ENCODE peak calls at places on chromosomes 11 and 22, in seven cellular contexts. A is foreskin fibroblast, L is Panc1, J is fibroblast of pulmonary artery, T is fibroblast of villous mesenchyme, B is cardiac fibroblast, N is thoracic aorta. O is an unnamed sample.

GRCh38 chr22:47591709-47592108 is 829.3 kb downstream of the TBC1D22A start:
- DNase-seq in L (no peak), T (no peak), N (no peak), J (no peak), A (no peak), B (no peak), O (no peak)

GRCh38 chr11:129937592-129938238 is 42.3 kb upstream of the NFRKB start:
- DNase-seq in T (no peak), A (no peak), B (no peak), L (no peak), J (no peak), N (no peak), O (no peak)

GRCh38 chr11:17287058-17287457 is 10.5 kb downstream of the NUCB2 start:
- DNase-seq in T (no peak), B (no peak), J (no peak), N (no peak), L (no peak), A (no peak), O (no peak)

GRCh38 chr11:3642071-3642951 is 519 bp upstream of the ART5 start:
- DNase-seq in A (peak), J (peak), T (peak), B (peak), L (no peak), N (peak), O (peak)

GRCh38 chr11:12687216-12687623 is 13.0 kb downstream of the TEAD1 start:
- DNase-seq in N (no peak), B (no peak), L (no peak), A (no peak), T (no peak), J (no peak), O (no peak)

GRCh38 chr11:2517016-2517385 is 72.2 kb downstream of the KCNQ1 start:
- DNase-seq in J (no peak), N (no peak), A (no peak), B (no peak), L (no peak), T (no peak), O (no peak)

GRCh38 chr22:30460147-30460546 is 11.7 kb downstream of the SEC14L3 start:
- DNase-seq in T (no peak), A (no peak), J (no peak), N (no peak), L (no peak), B (no peak), O (no peak)

GRCh38 chr11:67657300-67657699 is 6.8 kb upstream of the ACY3 start:
- DNase-seq in B (no peak), J (no peak), N (no peak), A (no peak), T (no peak), L (no peak), O (no peak)

GRCh38 chr11:128525411-128526243 is 61.7 kb downstream of the ETS1 start:
- DNase-seq in J (no peak), A (no peak), T (peak), N (no peak), B (peak), L (no peak), O (peak)

GRCh38 chr11:109853156-109853776 is 239.9 kb upstream of the ZC3H12C start:
- DNase-seq in J (peak), T (peak), A (peak), N (no peak), L (peak), B (peak), O (peak)

GRCh38 chr11:127601578-127601977 is 601.0 kb upstream of the KIRREL3 start:
- DNase-seq in T (no peak), B (no peak), J (no peak), N (no peak), A (no peak), L (no peak), O (no peak)

GRCh38 chr22:19271856-19272535 is 19.5 kb downstream of the CLTCL1 start:
- DNase-seq in T (no peak), J (no peak), N (no peak), B (peak), A (no peak), L (peak), O (no peak)

GRCh38 chr11:30326114-30326783 is 3.3 kb downstream of the ARL14EP start:
- DNase-seq in L (no peak), N (no peak), J (no peak), B (peak), T (no peak), A (no peak), O (peak)

GRCh38 chr11:57482782-57483569 is 22.6 kb downstream of the RTN4RL2 start:
- DNase-seq in L (no peak), J (no peak), A (no peak), B (peak), T (peak), N (no peak), O (no peak)

GRCh38 chr11:2204361-2205213 is 33.0 kb upstream of the TH start:
- DNase-seq in N (no peak), B (no peak), L (no peak), T (no peak), J (no peak), A (no peak), O (no peak)

GRCh38 chr22:30908051-30908461 is 60.5 kb downstream of the MORC2 start:
- DNase-seq in N (no peak), L (no peak), A (no peak), T (no peak), B (no peak), J (no peak), O (no peak)

GRCh38 chr11:64285885-64286800 is 495 bp downstream of the GPR137 start:
- DNase-seq in A (no peak), N (no peak), J (no peak), T (no peak), L (no peak), B (no peak), O (no peak)

GRCh38 chr11:36500315-36500721 is 9.8 kb downstream of the TRAF6 start:
- DNase-seq in J (peak), T (peak), A (peak), L (peak), B (peak), N (peak), O (peak)

GRCh38 chr11:7668911-7669310 is 4.4 kb downstream of the CYB5R2 start:
- DNase-seq in J (peak), N (no peak), A (no peak), T (no peak), B (peak), L (no peak), O (no peak)

GRCh38 chr11:31959711-31960110 is 131.2 kb upstream of the RCN1 start:
- DNase-seq in N (no peak), L (no peak), B (peak), T (no peak), J (no peak), A (no peak), O (peak)

GRCh38 chr22:30705710-30706651 is 11.3 kb downstream of the OSBP2 start:
- DNase-seq in T (no peak), L (no peak), B (peak), A (peak), N (no peak), J (no peak), O (peak)

GRCh38 chr11:107916671-107917241 is 11.5 kb upstream of the RAB39A start:
- DNase-seq in B (peak), J (peak), L (peak), A (no peak), T (peak), N (no peak), O (peak)

GRCh38 chr11:22685111-22685510 is 18.7 kb downstream of the GAS2 start:
- DNase-seq in T (no peak), J (no peak), N (no peak), L (no peak), B (no peak), A (no peak), O (no peak)

GRCh38 chr11:28461846-28462245 is 353.7 kb downstream of the METTL15 start:
- DNase-seq in T (no peak), J (peak), B (peak), A (peak), N (no peak), L (no peak), O (no peak)

GRCh38 chr22:23829845-23830372 is 8.9 kb downstream of the DERL3 start:
- DNase-seq in N (no peak), L (no peak), B (peak), A (peak), J (peak), T (peak), O (peak)

GRCh38 chr11:134901536-134901935 is 489.5 kb upstream of the B3GAT1 start:
- DNase-seq in J (no peak), T (no peak), N (no peak), A (no peak), B (no peak), L (no peak), O (no peak)

GRCh38 chr11:45887587-45887986 is 2.1 kb downstream of the MAPK8IP1 start:
- DNase-seq in B (no peak), T (no peak), A (no peak), L (no peak), N (no peak), J (no peak), O (no peak)

GRCh38 chr22:26047920-26048319 is 121.3 kb upstream of the SEZ6L start:
- DNase-seq in N (no peak), T (no peak), B (no peak), A (no peak), J (no peak), L (no peak), O (no peak)

GRCh38 chr11:1546536-1547466 is 25.3 kb downstream of the DUSP8 start:
- DNase-seq in L (no peak), B (peak), N (no peak), A (peak), J (peak), T (peak), O (no peak)

GRCh38 chr11:2074266-2074825 is 64.8 kb downstream of the IGF2 start:
- DNase-seq in B (no peak), T (no peak), L (no peak), A (no peak), J (no peak), N (no peak), O (no peak)

GRCh38 chr11:105298174-105298573 is 158.6 kb upstream of the CARD18 start:
- DNase-seq in N (no peak), J (no peak), A (no peak), B (no peak), T (peak), L (no peak), O (no peak)

GRCh38 chr11:129077191-129077590 is 114.9 kb downstream of the ARHGAP32 start:
- DNase-seq in L (no peak), A (no peak), N (no peak), B (no peak), T (no peak), J (no peak), O (no peak)

GRCh38 chr11:119743041-119743440 is 14.0 kb upstream of the NECTIN1 start:
- DNase-seq in B (no peak), A (no peak), N (no peak), T (no peak), L (no peak), J (no peak), O (no peak)
- H3K4me3 ChIP-seq in B (no peak), A (no peak), N (no peak), T (no peak), L (no peak), J (no peak), O (no peak)

GRCh38 chr11:33317662-33318061 is 60.5 kb downstream of the HIPK3 start:
- DNase-seq in L (no peak), A (peak), N (no peak), B (peak), T (no peak), J (no peak), O (peak)
- TF ChIP-seq CTCF in L (no peak), A (no peak), N (no peak), B (no peak), T (no peak), J (no peak), O (no peak)

GRCh38 chr22:50706481-50707125 is 31.4 kb upstream of the ACR start:
- DNase-seq in A (no peak), B (no peak), T (no peak), L (no peak), J (no peak), N (no peak), O (no peak)

GRCh38 chr22:50705851-50706351 is 32.1 kb upstream of the ACR start:
- DNase-seq in L (no peak), T (no peak), N (no peak), A (no peak), B (no peak), J (no peak), O (no peak)

GRCh38 chr22:50704510-50705218 is 32.0 kb downstream of the SHANK3 start:
- DNase-seq in B (no peak), J (no peak), A (no peak), L (no peak), N (no peak), T (no peak), O (no peak)

GRCh38 chr22:50703726-50704509 is 31.3 kb downstream of the SHANK3 start:
- DNase-seq in T (no peak), N (no peak), J (no peak), L (no peak), B (no peak), A (no peak), O (no peak)

DNA sequence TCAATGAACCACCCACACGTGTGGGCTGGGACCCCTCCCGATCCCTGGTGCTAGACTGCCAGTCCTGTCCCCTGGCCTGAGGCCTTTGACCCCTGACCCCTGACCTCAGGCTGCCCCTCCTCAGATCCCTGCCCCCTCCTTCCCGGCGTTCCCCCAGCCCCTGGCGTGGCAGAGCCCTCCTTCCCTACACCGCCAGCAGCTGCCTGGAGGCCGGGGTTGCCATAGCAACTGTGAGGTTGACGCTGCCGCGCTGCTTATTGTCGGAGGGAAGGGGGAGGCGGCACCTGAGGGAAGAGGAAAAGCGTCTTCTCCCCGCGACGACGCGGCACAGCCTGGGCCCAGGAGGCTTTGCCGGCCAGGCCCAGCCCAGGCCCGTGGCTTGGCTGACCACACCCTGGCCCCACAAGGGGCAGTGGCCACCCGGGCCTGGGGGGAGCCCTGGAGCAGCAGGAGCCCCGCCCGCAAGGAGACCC is 32.6 kb downstream of the SHANK3 start:
- DNase-seq in T (peak), L (no peak), J (peak), A (no peak), B (peak), N (no peak), O (no peak)
- H3K4me3 ChIP-seq in T (peak), L (no peak), J (no peak), A (no peak), B (no peak), N (no peak), O (no peak)

DNA sequence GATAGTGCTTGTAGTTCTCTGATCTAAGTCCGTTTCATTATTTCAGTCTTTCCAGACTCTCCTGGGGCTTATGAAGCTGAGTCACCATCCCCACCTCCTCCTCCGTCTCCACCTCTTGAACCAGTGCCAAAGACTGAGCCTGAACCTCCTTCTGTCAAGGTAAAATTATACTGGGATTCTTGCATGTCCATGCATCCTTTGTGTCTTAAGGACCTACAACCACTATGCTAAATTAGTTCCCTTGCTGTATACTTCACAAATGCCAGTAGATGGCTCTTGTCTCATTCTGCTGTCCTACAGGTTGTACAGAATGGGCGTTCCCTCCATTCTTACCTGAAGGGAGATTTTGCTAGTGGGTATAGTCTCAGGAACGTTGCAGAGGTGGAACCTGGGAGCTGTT is 42.2 kb downstream of the POLD3 start:
- DNase-seq in L (no peak), N (no peak), J (peak), A (no peak), T (peak), B (peak), O (peak)
- TF ChIP-seq CTCF in L (peak), N (peak), J (peak), A (peak), T (peak), B (peak), O (peak)

GRCh38 chr22:37284126-37284806 is 2.0 kb downstream of the CYTH4 start:
- DNase-seq in B (no peak), A (no peak), L (no peak), J (no peak), T (no peak), N (no peak), O (no peak)
- H3K4me3 ChIP-seq in B (no peak), A (no peak), L (no peak), J (no peak), T (no peak), N (peak), O (no peak)

GRCh38 chr22:35177811-35178210 is 79.5 kb upstream of the HMGXB4 start:
- DNase-seq in J (no peak), A (no peak), L (no peak), T (no peak), B (no peak), N (no peak), O (no peak)
- TF ChIP-seq CTCF in J (no peak), A (no peak), L (peak), T (no peak), B (no peak), N (no peak), O (no peak)

DNA sequence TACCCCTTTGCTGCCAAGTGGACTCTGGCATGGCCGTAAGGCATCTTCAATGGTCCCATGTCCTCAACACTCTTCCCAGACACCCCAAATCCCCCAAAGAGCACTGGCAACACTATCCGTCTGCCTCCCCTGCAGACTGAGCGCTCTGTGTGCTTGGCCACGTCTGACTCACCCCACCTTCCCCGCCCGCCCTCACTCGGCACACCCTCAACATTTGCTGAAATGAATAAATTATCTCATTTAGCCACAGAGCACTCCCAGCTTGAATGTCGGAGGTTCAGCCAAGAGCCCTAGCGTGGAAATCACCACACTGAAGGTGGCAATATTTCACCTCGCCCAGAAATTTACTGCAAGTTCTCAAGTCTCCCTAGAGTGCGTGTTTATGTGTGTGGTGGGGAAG is 46.5 kb upstream of the TCF20 start:
- DNase-seq in J (peak), B (peak), L (no peak), T (peak), N (no peak), A (peak), O (peak)
- H3K4me3 ChIP-seq in J (no peak), B (no peak), L (no peak), T (no peak), N (no peak), A (no peak), O (no peak)

GRCh38 chr22:18157714-18158028 is 7.7 kb downstream of the USP18 start:
- DNase-seq in J (no peak), A (no peak), T (no peak), L (no peak), N (no peak), B (no peak), O (no peak)

GRCh38 chr22:18154821-18155390 is 4.9 kb downstream of the USP18 start:
- DNase-seq in A (no peak), J (no peak), T (no peak), B (no peak), L (no peak), N (no peak), O (no peak)

GRCh38 chr22:18152519-18152918 is 2.5 kb downstream of the USP18 start:
- DNase-seq in T (no peak), J (no peak), L (no peak), N (no peak), A (no peak), B (no peak), O (no peak)

GRCh38 chr22:18156878-18157713 is 7.1 kb downstream of the USP18 start:
- DNase-seq in L (no peak), N (peak), J (peak), B (peak), T (peak), A (peak), O (peak)
- TF ChIP-seq CTCF in L (peak), N (peak), J (peak), B (peak), T (peak), A (peak), O (peak)

DNA sequence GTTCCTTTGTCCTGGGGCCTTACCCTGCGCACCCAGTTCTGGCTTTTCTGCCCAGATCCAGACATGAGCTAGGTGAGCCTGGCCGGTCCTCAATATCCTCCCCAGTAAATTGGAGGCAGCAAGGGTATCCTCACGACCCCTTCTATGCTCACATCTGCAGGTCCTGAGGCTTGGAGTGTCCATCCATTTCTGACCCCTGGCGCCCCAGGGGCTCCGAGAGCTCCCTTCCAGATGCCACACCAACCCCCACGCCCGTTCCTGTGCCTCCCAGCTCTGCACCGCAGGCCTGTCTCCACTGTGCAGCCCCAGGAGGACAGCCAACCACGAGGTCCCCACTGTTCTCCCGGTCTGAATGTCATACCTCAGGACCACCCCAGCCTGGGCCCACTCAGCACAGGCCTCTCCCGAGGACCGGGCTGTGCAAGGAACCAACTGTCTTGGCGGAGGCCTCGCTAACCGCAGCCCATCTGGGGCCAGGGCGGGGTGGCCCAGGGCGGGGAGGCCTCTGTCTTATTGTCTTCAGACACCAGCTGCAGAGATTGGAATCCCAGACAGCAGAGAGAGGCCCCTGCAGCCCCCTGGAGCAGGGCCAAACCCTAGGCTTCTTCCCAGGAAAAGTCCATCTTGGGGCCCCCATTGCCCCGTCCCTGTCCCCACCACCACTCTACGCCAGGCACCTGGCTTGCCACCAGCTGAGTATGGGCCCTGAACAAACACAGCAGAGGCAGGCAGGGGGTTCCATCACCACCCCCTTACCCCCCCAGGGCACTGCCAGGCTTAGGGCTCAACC is 39.3 kb downstream of the ALX4 start:
- DNase-seq in B (no peak), N (no peak), L (no peak), T (no peak), A (no peak), J (peak), O (peak)
- H3K4me3 ChIP-seq in B (no peak), N (no peak), L (no peak), T (no peak), A (no peak), J (no peak), O (no peak)

GRCh38 chr11:90434858-90435257 is 212.0 kb upstream of the CHORDC1 start:
- DNase-seq in N (no peak), T (peak), A (no peak), L (no peak), B (no peak), J (no peak), O (no peak)
- TF ChIP-seq CTCF in N (no peak), T (no peak), A (no peak), L (peak), B (no peak), J (no peak), O (no peak)